ENCODE peak calls at places on chromosome 10, in six cellular contexts. K is activated CD8-positive, alpha-beta memory T cell treated with anti-CD3 and anti-CD28 coated beads for 48 hours; H is WTC11; T is stimulated activated CD8-positive, alpha-beta memory T cell treated with anti-CD3 and anti-CD28 coated beads, Interleukin-4, amount 100 ng/mL, for 48 hours; S is IMR-90; F is AML-193. I is an unnamed sample.

GRCh38 chr10:72223743-72224101 is 7.6 kb upstream of the ASCC1 start:
- DNase-seq in F (no peak), T (no peak), H (no peak), S (peak), K (no peak), I (no peak)

GRCh38 chr10:96595741-96596140 is 8.9 kb upstream of the TM9SF3 start:
- DNase-seq in K (no peak), T (no peak), H (no peak), F (no peak), S (no peak), I (no peak)

GRCh38 chr10:97005349-97005748 is 173.3 kb downstream of the LCOR start:
- DNase-seq in K (no peak), H (no peak), T (no peak), F (no peak), S (no peak), I (no peak)

GRCh38 chr10:85927952-85928677 is 438.5 kb downstream of the GRID1 start:
- DNase-seq in S (no peak), H (no peak), T (no peak), K (no peak), F (no peak), I (no peak)

GRCh38 chr10:58661336-58661735 is 148.7 kb downstream of the BICC1 start:
- DNase-seq in S (peak), K (no peak), H (no peak), F (no peak), T (no peak), I (no peak)

GRCh38 chr10:64134676-64135075 is 613.5 kb downstream of the REEP3 start:
- DNase-seq in S (no peak), H (no peak), F (no peak), T (no peak), K (no peak), I (no peak)

GRCh38 chr10:89144836-89145235 is 62.3 kb downstream of the CH25H start:
- DNase-seq in H (no peak), F (no peak), K (no peak), S (no peak), T (no peak), I (no peak)

GRCh38 chr10:67004690-67005089 is 78.9 kb downstream of the LRRTM3 start:
- DNase-seq in H (no peak), S (no peak), K (no peak), T (no peak), F (no peak), I (no peak)

GRCh38 chr10:130914377-130914776 is 397.1 kb downstream of the TCERG1L start:
- DNase-seq in K (no peak), F (no peak), S (no peak), H (no peak), T (no peak), I (no peak)

GRCh38 chr10:15167411-15168295 is 840 bp downstream of the NMT2 start:
- DNase-seq in S (peak), T (peak), K (peak), F (no peak), H (peak), I (peak)

GRCh38 chr10:18400201-18400910 is 251.0 kb downstream of the NSUN6 start:
- DNase-seq in T (no peak), H (peak), S (peak), F (no peak), K (no peak), I (no peak)

GRCh38 chr10:11227103-11227502 is 209.4 kb downstream of the CELF2 start:
- DNase-seq in F (no peak), T (peak), S (no peak), H (no peak), K (no peak), I (no peak)

GRCh38 chr10:105797234-105797890 is 1156.3 kb downstream of the SORCS3 start:
- DNase-seq in S (no peak), H (no peak), F (peak), K (no peak), T (no peak), I (no peak)

GRCh38 chr10:121696854-121697253 is 98.6 kb upstream of the FGFR2 start:
- DNase-seq in K (no peak), T (peak), S (no peak), H (peak), F (peak), I (no peak)

GRCh38 chr10:554182-554848 is 135.2 kb downstream of the DIP2C start:
- DNase-seq in K (no peak), H (no peak), S (peak), F (no peak), T (no peak), I (no peak)

GRCh38 chr10:79184141-79184625 is 115.4 kb downstream of the ZMIZ1 start:
- DNase-seq in F (no peak), K (no peak), H (no peak), S (peak), T (no peak), I (no peak)

GRCh38 chr10:103451871-103452713 is at the start of gene CALHM2:
- DNase-seq in F (peak), S (peak), T (peak), H (peak), K (peak), I (peak)

GRCh38 chr10:92241158-92241500 is 49.7 kb downstream of the CPEB3 start:
- DNase-seq in S (peak), T (no peak), H (no peak), K (no peak), F (no peak), I (no peak)

GRCh38 chr10:72186633-72187330 is 29.0 kb upstream of the ANAPC16 start:
- DNase-seq in S (peak), H (no peak), K (no peak), T (no peak), F (no peak), I (no peak)

GRCh38 chr10:24375510-24375909 is 166.6 kb downstream of the KIAA1217 start:
- DNase-seq in F (no peak), S (no peak), H (no peak), T (no peak), K (no peak), I (no peak)

GRCh38 chr10:95181731-95182130 is 12.3 kb upstream of the ACSM6 start:
- DNase-seq in H (no peak), T (no peak), K (no peak), S (peak), F (no peak), I (no peak)

GRCh38 chr10:100022403-100022802 is 12.7 kb upstream of the DNMBP start:
- DNase-seq in H (no peak), S (peak), F (no peak), K (no peak), T (no peak), I (no peak)

GRCh38 chr10:53786236-53786635 is 1013.7 kb upstream of the MBL2 start:
- DNase-seq in F (no peak), K (no peak), H (peak), T (no peak), S (no peak), I (no peak)

GRCh38 chr10:43206391-43207235 is 60.3 kb downstream of the RASGEF1A start:
- DNase-seq in K (no peak), T (peak), S (no peak), F (no peak), H (peak), I (peak)

GRCh38 chr10:89389254-89389653 is 3.2 kb upstream of the IFIT1 start:
- DNase-seq in S (peak), T (no peak), K (no peak), F (peak), H (no peak), I (no peak)

GRCh38 chr10:33337335-33337854 is 2.9 kb upstream of the NRP1 start:
- DNase-seq in H (no peak), T (no peak), F (no peak), K (no peak), S (peak), I (no peak)

GRCh38 chr10:86253171-86254072 is 113.2 kb downstream of the GRID1 start:
- DNase-seq in H (no peak), F (no peak), T (no peak), K (no peak), S (no peak), I (no peak)